ENCODE peak calls at places on chromosomes 6 and 20, in seven cellular contexts. A is uterus; F is adipocyte; J is naive thymus-derived CD8-positive, alpha-beta T cell; S is stromal cell of bone marrow; N is CD4-positive, CD25-positive, alpha-beta regulatory T cell; V is renal cortical epithelial cell. I is an unnamed sample.

GRCh38 chr6:101226677-101227135 is 166.8 kb upstream of the GRIK2 start:
- DNase-seq in A (no peak), F (peak; percentile 59), J (no peak), S (no peak), N (no peak), V (peak; percentile 1), I (no peak)

GRCh38 chr6:106128981-106129761 is 43.0 kb downstream of the PRDM1 start:
- DNase-seq in A (no peak), F (peak; percentile 93), J (no peak), S (peak; percentile 81), N (no peak), V (peak; percentile 39), I (no peak)

GRCh38 chr6:40671338-40672050 is 84.3 kb upstream of the LRFN2 start:
- DNase-seq in A (no peak), F (no peak), J (no peak), S (no peak), N (no peak), V (no peak), I (no peak)

GRCh38 chr20:50304501-50304856 is 113.8 kb downstream of the CEBPB start:
- DNase-seq in A (peak; percentile 87), F (peak; percentile 34), J (no peak), S (no peak), N (no peak), V (no peak), I (no peak)

GRCh38 chr6:151225919-151226318 is 13.8 kb upstream of the AKAP12 start:
- DNase-seq in A (no peak), F (no peak), J (no peak), S (no peak), N (no peak), V (no peak), I (no peak)

GRCh38 chr20:44981736-44982406 is 15.6 kb downstream of the STK4 start:
- DNase-seq in A (no peak), F (no peak), J (no peak), S (no peak), N (no peak), V (no peak), I (no peak)

GRCh38 chr6:93420163-93420806 is 926 bp upstream of the EPHA7 start:
- DNase-seq in A (no peak), F (no peak), J (no peak), S (no peak), N (no peak), V (no peak), I (no peak)

GRCh38 chr20:22762576-22763256 is 178.3 kb upstream of the FOXA2 start:
- DNase-seq in A (no peak), F (peak; percentile 13), J (no peak), S (no peak), N (no peak), V (no peak), I (no peak)

GRCh38 chr6:30880563-30881252 is 3.6 kb upstream of the DDR1 start:
- DNase-seq in A (no peak), F (no peak), J (no peak), S (no peak), N (no peak), V (no peak), I (no peak)

GRCh38 chr6:1695546-1696494 is 86.1 kb downstream of the FOXC1 start:
- DNase-seq in A (no peak), F (no peak), J (no peak), S (no peak), N (no peak), V (peak; percentile 11), I (no peak)

GRCh38 chr20:62118113-62119043 is 3.9 kb upstream of the LSM14B start:
- DNase-seq in A (no peak), F (no peak), J (no peak), S (no peak), N (no peak), V (no peak), I (no peak)

GRCh38 chr20:63968136-63968927 is 1.4 kb downstream of the ZNF512B start:
- DNase-seq in A (peak; percentile 20), F (no peak), J (no peak), S (no peak), N (no peak), V (no peak), I (no peak)

GRCh38 chr6:166307981-166308768 is at the start of gene PRR18:
- DNase-seq in A (no peak), F (peak; percentile 36), J (no peak), S (no peak), N (no peak), V (no peak), I (no peak)

GRCh38 chr6:16854986-16855385 is 93.7 kb upstream of the ATXN1 start:
- DNase-seq in A (no peak), F (no peak), J (no peak), S (no peak), N (peak; percentile 27), V (peak; percentile 66), I (no peak)

GRCh38 chr6:149513915-149514314 is 29.1 kb upstream of the ZC3H12D start:
- DNase-seq in A (no peak), F (no peak), J (no peak), S (no peak), N (no peak), V (no peak), I (no peak)

GRCh38 chr6:152086223-152086873 is 278.9 kb downstream of the ESR1 start:
- DNase-seq in A (no peak), F (no peak), J (no peak), S (no peak), N (no peak), V (no peak), I (no peak)

GRCh38 chr20:5797843-5798462 is 47.8 kb downstream of the SHLD1 start:
- DNase-seq in A (no peak), F (no peak), J (no peak), S (no peak), N (no peak), V (peak; percentile 84), I (peak; percentile 47)

GRCh38 chr6:90233994-90234393 is 62.6 kb downstream of the BACH2 start:
- DNase-seq in A (no peak), F (no peak), J (peak; percentile 80), S (no peak), N (peak; percentile 91), V (no peak), I (no peak)

GRCh38 chr6:25706314-25707014 is 48.1 kb upstream of the SLC17A4 start:
- DNase-seq in A (peak; percentile 19), F (no peak), J (no peak), S (peak; percentile 3), N (no peak), V (peak; percentile 60), I (no peak)

GRCh38 chr6:129893513-129894098 is 32.5 kb upstream of the TMEM244 start:
- DNase-seq in A (no peak), F (peak; percentile 76), J (peak; percentile 11), S (peak; percentile 15), N (peak; percentile 57), V (peak; percentile 44), I (no peak)

GRCh38 chr20:47358672-47359532 is 2.4 kb upstream of the ZMYND8 start:
- DNase-seq in A (peak; percentile 68), F (peak; percentile 92), J (no peak), S (peak; percentile 87), N (no peak), V (peak; percentile 96), I (peak; percentile 47)

GRCh38 chr6:150977276-150977675 is 111.8 kb downstream of the MTHFD1L start:
- DNase-seq in A (no peak), F (no peak), J (no peak), S (no peak), N (no peak), V (no peak), I (no peak)

GRCh38 chr6:158207452-158207788 is 39.3 kb downstream of the GTF2H5 start:
- DNase-seq in A (no peak), F (peak; percentile 62), J (no peak), S (no peak), N (peak; percentile 90), V (peak; percentile 54), I (no peak)

GRCh38 chr20:8360035-8360434 is 228.0 kb downstream of the PLCB1 start:
- DNase-seq in A (no peak), F (no peak), J (no peak), S (no peak), N (no peak), V (no peak), I (no peak)

GRCh38 chr6:89184344-89184743 is 32.8 kb downstream of the GABRR1 start:
- DNase-seq in A (no peak), F (no peak), J (no peak), S (no peak), N (no peak), V (no peak), I (no peak)

GRCh38 chr6:148557796-148558457 is 188.9 kb upstream of the UST start:
- DNase-seq in A (no peak), F (no peak), J (no peak), S (no peak), N (peak; percentile 5), V (peak; percentile 59), I (no peak)

GRCh38 chr6:31972709-31973350 is 892 bp upstream of the DXO start:
- DNase-seq in A (no peak), F (peak; percentile 66), J (no peak), S (peak; percentile 67), N (no peak), V (peak; percentile 16), I (no peak)

I was measured in CD14-positive monocyte.